ENCODE peak calls at places on chromosomes 12 and 14, in seven cellular contexts. J is ovary, Y is fibroblast of lung, B is tibial nerve, I is esophagus squamous epithelium, Z is K562, U is psoas muscle. L is an unnamed sample.

GRCh38 chr12:5432011-5432400 is at the start of gene NTF3:
- DNase-seq in Y (peak; percentile 51), U (no peak), Z (no peak), B (no peak), I (no peak), J (peak; percentile 59), L (no peak)

GRCh38 chr12:132099739-132100138 is 44.4 kb downstream of the DDX51 start:
- DNase-seq in U (no peak), J (no peak), Y (no peak), B (no peak), I (no peak), Z (no peak), L (no peak)

GRCh38 chr14:68788275-68789001 is 4.4 kb downstream of the ZFP36L1 start:
- DNase-seq in Z (no peak), B (no peak), J (no peak), I (no peak), U (no peak), Y (peak; percentile 24), L (no peak)

GRCh38 chr14:61213930-61214329 is 67.2 kb downstream of the TMEM30B start:
- DNase-seq in B (no peak), I (no peak), Y (no peak), J (no peak), Z (no peak), U (no peak), L (no peak)

GRCh38 chr14:55739967-55740707 is 160.1 kb downstream of the KTN1 start:
- DNase-seq in I (no peak), U (peak; percentile 59), B (peak; percentile 20), J (no peak), Z (no peak), Y (no peak), L (no peak)

GRCh38 chr12:103503546-103504480 is 8.0 kb upstream of the C12orf42 start:
- DNase-seq in J (no peak), U (no peak), I (no peak), Y (no peak), B (no peak), Z (peak; percentile 50), L (peak; percentile 41)

GRCh38 chr14:49849213-49849847 is 3.3 kb downstream of the NEMF start:
- DNase-seq in Y (no peak), I (no peak), U (no peak), B (no peak), Z (no peak), J (no peak), L (no peak)

GRCh38 chr12:77349703-77350102 is 284.3 kb upstream of the E2F7 start:
- DNase-seq in Z (no peak), Y (no peak), J (no peak), B (no peak), U (no peak), I (no peak), L (no peak)

GRCh38 chr14:20757963-20758362 is 10.2 kb upstream of the EDDM3B start:
- DNase-seq in U (no peak), Y (no peak), I (no peak), B (peak; percentile 15), J (no peak), Z (peak; percentile 59), L (peak; percentile 18)

GRCh38 chr14:73311710-73312035 is 74.4 kb downstream of the PAPLN start:
- DNase-seq in B (no peak), U (no peak), I (no peak), Z (no peak), Y (no peak), J (no peak), L (no peak)
- H3K27ac ChIP-seq in B (peak overlapping the region; percentile 45), U (peak overlapping the region; percentile 17), I (peak overlapping the region; percentile 36), Z (peak overlapping the region; percentile 60), Y (no peak overlapping the region), J (no peak overlapping the region), L (no peak overlapping the region)

DNA sequence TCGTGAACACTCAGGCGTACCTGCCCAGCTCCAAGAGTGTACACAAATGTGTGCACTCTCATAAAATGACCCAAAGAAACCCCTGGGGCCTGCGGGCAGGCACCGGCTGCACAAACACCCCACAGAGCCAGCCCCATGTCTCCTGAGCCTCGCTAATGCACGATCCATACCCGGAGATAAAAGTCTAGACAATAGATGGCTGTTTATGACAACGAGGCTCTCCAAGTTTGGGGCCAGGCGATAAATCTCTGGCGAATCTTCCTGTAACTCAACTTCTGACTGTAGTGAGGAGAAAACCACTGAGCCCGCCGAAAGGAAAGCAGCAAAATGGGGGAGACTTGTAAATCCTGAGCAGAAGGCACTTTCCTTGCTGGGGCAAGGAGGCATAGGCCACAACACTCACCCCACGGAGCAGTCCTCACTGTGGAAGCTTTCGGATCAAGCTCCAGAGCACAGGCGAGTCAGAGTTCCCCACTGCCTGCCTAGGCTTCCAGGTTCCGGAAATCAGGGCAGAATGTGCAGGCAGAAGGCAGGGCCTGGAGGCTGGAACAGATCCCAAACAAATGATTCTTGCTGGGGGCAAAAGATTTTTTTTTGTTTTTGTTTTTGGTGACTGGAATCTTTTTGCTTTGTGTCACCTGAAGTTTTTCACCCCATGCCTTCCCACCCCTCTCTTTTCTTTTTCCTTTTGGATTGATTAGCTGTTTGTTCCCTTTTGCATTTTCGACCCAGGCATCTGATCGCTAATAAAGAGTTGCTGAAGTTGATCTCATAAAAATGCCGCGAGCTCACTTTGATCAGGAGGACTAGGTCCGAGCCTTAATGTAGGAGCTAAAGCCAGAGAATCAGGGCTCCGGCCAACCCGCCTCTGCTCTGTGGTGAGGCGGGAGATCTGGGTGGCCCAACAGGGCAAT is 4.5 kb upstream of the HOXC11 start:
- DNase-seq in I (no peak), Z (no peak), J (no peak), Y (no peak), B (no peak), U (peak; percentile 41), L (no peak)
- H3K27me3 ChIP-seq in I (peaks cover 100% of the 10 kb centered on the region), Z (peaks cover 81% of the 10 kb centered on the region), J (peaks cover 7% of the 10 kb centered on the region), Y (peaks cover 96% of the 10 kb centered on the region), B (peaks cover 100% of the 10 kb centered on the region), U (peaks cover 34% of the 10 kb centered on the region), L (peaks cover 100% of the 10 kb centered on the region)

DNA sequence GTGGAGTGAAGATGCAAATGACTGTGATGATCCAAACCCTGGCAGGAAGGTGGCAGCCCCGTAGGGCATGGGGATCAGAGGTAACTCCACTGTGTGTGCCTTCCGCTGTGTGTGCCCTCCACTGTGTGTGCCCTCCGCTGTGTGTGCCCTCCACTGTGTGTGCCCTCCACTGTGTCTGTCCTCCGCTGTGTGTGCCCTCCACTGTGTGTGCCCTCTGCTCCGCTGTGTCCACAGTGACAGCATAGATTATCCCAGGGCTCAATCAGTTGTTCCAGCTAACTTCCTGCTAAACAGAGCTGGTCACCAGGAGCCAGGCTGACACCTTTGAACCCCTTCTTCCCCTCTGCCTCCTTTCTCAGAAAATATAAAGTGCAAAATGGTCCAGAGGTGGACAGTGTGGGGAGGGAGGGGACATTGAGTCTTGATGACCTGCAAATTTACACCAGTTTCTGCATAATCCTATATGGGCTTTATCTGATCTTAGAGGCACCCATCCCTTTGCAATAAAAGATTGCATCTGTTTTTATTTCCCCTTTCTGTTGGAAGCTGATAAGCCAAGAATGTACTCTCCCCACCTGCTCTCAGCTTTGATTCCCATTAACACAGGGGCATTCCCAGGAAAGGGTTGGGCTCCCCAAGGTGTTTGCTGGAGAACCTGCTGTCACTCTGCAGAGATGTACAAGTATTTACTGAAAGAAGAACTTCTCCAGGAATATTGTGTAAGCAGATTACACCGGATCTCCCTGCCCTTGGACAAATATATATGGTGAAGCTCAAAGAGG is 21.6 kb upstream of the HNF1A start:
- DNase-seq in Z (no peak), B (no peak), Y (no peak), J (no peak), I (no peak), U (no peak), L (no peak)
- H3K27ac ChIP-seq in Z (no peak overlapping the region), B (no peak overlapping the region), Y (no peak overlapping the region), J (no peak overlapping the region), I (no peak overlapping the region), U (no peak overlapping the region), L (no peak overlapping the region)

GRCh38 chr12:58819945-58820344 is 100.4 kb downstream of the LRIG3 start:
- DNase-seq in U (no peak), J (no peak), I (no peak), Y (no peak), Z (no peak), B (no peak), L (no peak)

GRCh38 chr12:58819345-58819744 is 101.0 kb downstream of the LRIG3 start:
- DNase-seq in Z (no peak), B (no peak), U (no peak), J (no peak), I (no peak), Y (no peak), L (no peak)

GRCh38 chr12:58815235-58815634 is 105.1 kb downstream of the LRIG3 start:
- DNase-seq in B (no peak), J (no peak), Y (no peak), I (no peak), Z (no peak), U (no peak), L (no peak)

GRCh38 chr12:58814036-58814435 is 106.3 kb downstream of the LRIG3 start:
- DNase-seq in J (no peak), I (no peak), Y (no peak), U (no peak), B (no peak), Z (no peak), L (no peak)

GRCh38 chr12:58818546-58818945 is 101.8 kb downstream of the LRIG3 start:
- DNase-seq in Y (peak; percentile 34), U (no peak), Z (no peak), J (no peak), I (no peak), B (no peak), L (no peak)
- H3K27me3 ChIP-seq in Y (no peaks in the 10 kb centered on the region), U (no peaks in the 10 kb centered on the region), Z (no peaks in the 10 kb centered on the region), J (no peaks in the 10 kb centered on the region), I (no peaks in the 10 kb centered on the region), B (no peaks in the 10 kb centered on the region), L (no peaks in the 10 kb centered on the region)

GRCh38 chr12:111748867-111749266 is 17.9 kb upstream of the ALDH2 start:
- DNase-seq in I (no peak), B (no peak), U (no peak), Z (no peak), J (no peak), Y (no peak), L (no peak)
- H3K27ac ChIP-seq in I (no peak overlapping the region), B (no peak overlapping the region), U (no peak overlapping the region), Z (no peak overlapping the region), J (no peak overlapping the region), Y (no peak overlapping the region), L (no peak overlapping the region)

GRCh38 chr12:102294568-102294967 is 96.9 kb upstream of the PMCH start:
- DNase-seq in Z (no peak), B (no peak), J (no peak), I (no peak), Y (no peak), U (no peak), L (no peak)
- H3K27me3 ChIP-seq in Z (no peaks in the 10 kb centered on the region), B (no peaks in the 10 kb centered on the region), J (no peaks in the 10 kb centered on the region), I (no peaks in the 10 kb centered on the region), Y (no peaks in the 10 kb centered on the region), U (no peaks in the 10 kb centered on the region), L (no peaks in the 10 kb centered on the region)

GRCh38 chr12:123264642-123265041 is 7.0 kb downstream of the CDK2AP1 start:
- DNase-seq in Z (peak; percentile 34), J (peak; percentile 22), I (no peak), Y (no peak), B (no peak), U (no peak), L (no peak)
- H3K27ac ChIP-seq in Z (no peak overlapping the region), J (no peak overlapping the region), I (no peak overlapping the region), Y (no peak overlapping the region), B (no peak overlapping the region), U (no peak overlapping the region), L (no peak overlapping the region)